ENCODE peak calls at places on chromosome 2, in seven cellular contexts. Y, Z, M, R, S, E and K are unnamed samples. For H3K27me3, the result is how much of the 10 kb centered on the place peaks cover.

GRCh38 chr2:193793914-193794313 is 1599.2 kb upstream of the TMEFF2 start:
- DNase-seq in Y (no peak), Z (no peak), M (no peak), R (no peak), S (peak), E (no peak), K (no peak)

GRCh38 chr2:9037176-9037575 is 33.7 kb upstream of the MBOAT2 start:
- DNase-seq in Y (no peak), Z (no peak), M (no peak), R (no peak), S (peak), E (no peak), K (no peak)

GRCh38 chr2:182077451-182078142 is 91.9 kb downstream of the PPP1R1C start:
- DNase-seq in Y (no peak), Z (peak), M (peak), R (no peak), S (peak), E (no peak), K (peak)

GRCh38 chr2:225337183-225337582 is 62.3 kb upstream of the NYAP2 start:
- DNase-seq in Y (no peak), Z (peak), M (peak), R (peak), S (peak), E (no peak), K (peak)

GRCh38 chr2:163475815-163476214 is 260.0 kb downstream of the FIGN start:
- DNase-seq in Y (no peak), Z (no peak), M (no peak), R (no peak), S (no peak), E (no peak), K (no peak)

GRCh38 chr2:121038831-121039230 is 246.2 kb downstream of the TFCP2L1 start:
- DNase-seq in Y (no peak), Z (no peak), M (no peak), R (no peak), S (peak), E (no peak), K (no peak)

GRCh38 chr2:127778850-127779249 is 32.1 kb downstream of the WDR33 start:
- DNase-seq in Y (no peak), Z (no peak), M (no peak), R (no peak), S (no peak), E (no peak), K (no peak)

GRCh38 chr2:2825516-2826208 is 494.6 kb upstream of the MYT1L start:
- DNase-seq in Y (no peak), Z (no peak), M (no peak), R (no peak), S (no peak), E (no peak), K (no peak)

GRCh38 chr2:187081409-187081808 is 232.4 kb upstream of the ZSWIM2 start:
- DNase-seq in Y (no peak), Z (no peak), M (no peak), R (no peak), S (no peak), E (no peak), K (no peak)

GRCh38 chr2:112031473-112031872 is 23.6 kb upstream of the TMEM87B start:
- DNase-seq in Y (no peak), Z (no peak), M (peak), R (peak), S (peak), E (peak), K (peak)

GRCh38 chr2:73033766-73034381 is 37.6 kb downstream of the SFXN5 start:
- DNase-seq in Y (no peak), Z (no peak), M (no peak), R (no peak), S (no peak), E (no peak), K (no peak)

GRCh38 chr2:101625387-101625786 is 72.1 kb upstream of the MAP4K4 start:
- DNase-seq in Y (no peak), Z (no peak), M (no peak), R (peak), S (peak), E (no peak), K (no peak)

GRCh38 chr2:53486185-53486584 is 281.4 kb upstream of the CHAC2 start:
- DNase-seq in Y (no peak), Z (no peak), M (no peak), R (no peak), S (no peak), E (no peak), K (no peak)

GRCh38 chr2:104476563-104476988 is 377.3 kb upstream of the POU3F3 start:
- DNase-seq in Y (no peak), Z (no peak), M (no peak), R (no peak), S (no peak), E (no peak), K (no peak)

GRCh38 chr2:191643425-191643824 is 34.5 kb upstream of the NABP1 start:
- DNase-seq in Y (no peak), Z (no peak), M (no peak), R (no peak), S (no peak), E (no peak), K (no peak)

GRCh38 chr2:54318810-54319209 is 62.8 kb upstream of the TSPYL6 start:
- DNase-seq in Y (no peak), Z (no peak), M (no peak), R (no peak), S (no peak), E (no peak), K (peak)

GRCh38 chr2:949894-950626 is 589 bp upstream of the SNTG2 start:
- DNase-seq in Y (no peak), Z (no peak), M (peak), R (peak), S (peak), E (no peak), K (no peak)

GRCh38 chr2:67782443-67782842 is 280.4 kb downstream of the C1D start:
- DNase-seq in Y (no peak), Z (no peak), M (no peak), R (no peak), S (peak), E (no peak), K (no peak)

GRCh38 chr2:136052374-136053362 is 65.3 kb downstream of the CXCR4 start:
- DNase-seq in Y (no peak), Z (no peak), M (no peak), R (no peak), S (no peak), E (no peak), K (no peak)

GRCh38 chr2:201467666-201468065 is 16.1 kb downstream of the STRADB start:
- DNase-seq in Y (no peak), Z (no peak), M (no peak), R (no peak), S (peak), E (no peak), K (no peak)

GRCh38 chr2:117571590-117572349 is 242.7 kb upstream of the DDX18 start:
- DNase-seq in Y (no peak), Z (no peak), M (no peak), R (no peak), S (no peak), E (no peak), K (no peak)

GRCh38 chr2:220998156-220998555 is 573.9 kb downstream of the EPHA4 start:
- DNase-seq in Y (no peak), Z (no peak), M (no peak), R (no peak), S (no peak), E (no peak), K (no peak)

GRCh38 chr2:1884933-1885580 is 140.7 kb upstream of the PXDN start:
- DNase-seq in Y (no peak), Z (no peak), M (no peak), R (peak), S (no peak), E (no peak), K (peak)

GRCh38 chr2:240574386-240575100 is 6.3 kb downstream of the RNPEPL1 start:
- DNase-seq in Y (no peak), Z (no peak), M (no peak), R (peak), S (no peak), E (peak), K (no peak)

GRCh38 chr2:237629188-237629534 is 1.8 kb downstream of the LRRFIP1 start:
- DNase-seq in Y (no peak), Z (no peak), M (no peak), R (peak), S (peak), E (no peak), K (no peak)

GRCh38 chr2:172089005-172089504 is 3.7 kb downstream of the DLX1 start:
- DNase-seq in Y (no peak), Z (no peak), M (no peak), R (no peak), S (no peak), E (no peak), K (no peak)

GRCh38 chr2:172089633-172090032 is 4.3 kb downstream of the DLX1 start:
- DNase-seq in Y (no peak), Z (no peak), M (no peak), R (peak), S (no peak), E (no peak), K (no peak)

GRCh38 chr2:172087191-172087779 is 2.0 kb downstream of the DLX1 start:
- DNase-seq in Y (no peak), Z (no peak), M (no peak), R (peak), S (peak), E (no peak), K (no peak)

GRCh38 chr2:172087780-172088244 is 2.5 kb downstream of the DLX1 start:
- DNase-seq in Y (no peak), Z (peak), M (peak), R (peak), S (peak), E (no peak), K (no peak)

DNA sequence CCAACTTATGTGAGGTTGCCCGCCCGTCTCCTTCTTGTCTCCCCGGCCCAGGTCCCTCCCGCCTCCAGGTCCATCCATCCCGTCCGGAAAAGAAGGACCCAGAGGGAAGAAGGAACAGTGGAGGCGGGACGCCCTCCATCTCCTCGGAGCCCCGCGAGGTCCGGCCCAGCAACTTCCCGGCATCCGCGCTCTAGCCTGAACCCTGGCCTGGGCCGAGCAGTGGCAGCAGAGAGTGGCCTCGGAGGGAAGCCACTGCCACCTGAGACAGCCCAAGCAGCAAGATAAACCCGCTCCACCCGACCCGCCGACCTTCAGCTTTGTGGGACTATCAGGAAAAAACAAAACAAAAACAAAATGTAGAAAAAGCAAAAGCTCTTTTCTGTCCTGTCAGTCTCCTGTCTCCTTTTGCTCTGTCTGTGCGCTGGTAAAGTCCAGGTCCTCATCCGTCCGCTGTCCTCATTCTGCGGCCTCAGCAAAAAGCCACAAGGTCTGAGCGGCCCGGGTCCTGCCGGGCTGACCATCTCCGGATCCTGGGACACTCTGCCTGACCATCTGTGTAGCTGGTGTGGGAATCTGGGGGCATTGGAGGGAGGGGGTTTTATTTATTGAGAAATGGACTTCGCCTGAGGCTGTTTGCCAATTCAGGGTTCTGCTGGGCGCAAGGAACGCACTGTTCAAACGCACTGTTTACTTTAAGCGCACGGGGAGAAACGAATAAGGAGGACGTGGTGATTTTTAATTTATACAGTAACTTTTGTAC is 3.1 kb downstream of the DLX1 start:
- DNase-seq in Y (no peak), Z (peak), M (peak), R (peak), S (no peak), E (no peak), K (no peak)
- H3K27me3 ChIP-seq in Y (half or more), Z (half or more), M (half or more), R (under half), S (under half), E (half or more), K (under half)

GRCh38 chr2:172929644-172930043 is 146.0 kb upstream of the MAP3K20 start:
- DNase-seq in Y (no peak), Z (no peak), M (no peak), R (no peak), S (peak), E (no peak), K (no peak)

GRCh38 chr2:172928754-172929153 is 146.9 kb upstream of the MAP3K20 start:
- DNase-seq in Y (no peak), Z (no peak), M (no peak), R (no peak), S (peak), E (no peak), K (no peak)

GRCh38 chr2:172931923-172932520 is 143.6 kb upstream of the MAP3K20 start:
- DNase-seq in Y (peak), Z (peak), M (peak), R (no peak), S (peak), E (peak), K (peak)

GRCh38 chr2:172931256-172931894 is 144.3 kb upstream of the MAP3K20 start:
- DNase-seq in Y (no peak), Z (peak), M (peak), R (no peak), S (peak), E (no peak), K (peak)

DNA sequence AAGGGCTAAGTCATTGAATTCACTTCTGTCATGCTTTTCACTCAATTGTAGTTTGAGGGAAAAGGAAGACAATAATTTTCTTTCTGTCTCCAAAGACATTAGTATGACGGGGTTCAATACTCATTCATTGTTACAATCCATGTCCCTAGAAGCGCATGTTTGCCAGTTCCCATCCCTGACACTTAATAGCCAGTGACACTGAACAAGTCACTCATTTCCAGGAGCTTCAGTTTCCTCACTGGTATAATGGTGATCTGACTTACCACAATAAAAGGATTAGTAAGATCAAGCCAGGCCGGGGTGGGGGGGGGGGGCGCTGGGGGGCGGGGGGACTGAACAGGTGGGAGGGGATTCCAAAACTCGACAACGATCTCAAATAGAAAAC is 144.8 kb upstream of the MAP3K20 start:
- DNase-seq in Y (no peak), Z (no peak), M (no peak), R (no peak), S (no peak), E (no peak), K (no peak)
- H3K4me3 ChIP-seq in Y (no peak), Z (no peak), M (no peak), R (no peak), S (no peak), E (no peak), K (no peak)

GRCh38 chr2:235563056-235563777 is 69.4 kb downstream of the AGAP1 start:
- DNase-seq in Y (no peak), Z (no peak), M (no peak), R (no peak), S (no peak), E (no peak), K (peak)
- H3K27me3 ChIP-seq in Y (under half), Z (under half), M (under half), R (under half), S (under half), E (under half), K (under half)

DNA sequence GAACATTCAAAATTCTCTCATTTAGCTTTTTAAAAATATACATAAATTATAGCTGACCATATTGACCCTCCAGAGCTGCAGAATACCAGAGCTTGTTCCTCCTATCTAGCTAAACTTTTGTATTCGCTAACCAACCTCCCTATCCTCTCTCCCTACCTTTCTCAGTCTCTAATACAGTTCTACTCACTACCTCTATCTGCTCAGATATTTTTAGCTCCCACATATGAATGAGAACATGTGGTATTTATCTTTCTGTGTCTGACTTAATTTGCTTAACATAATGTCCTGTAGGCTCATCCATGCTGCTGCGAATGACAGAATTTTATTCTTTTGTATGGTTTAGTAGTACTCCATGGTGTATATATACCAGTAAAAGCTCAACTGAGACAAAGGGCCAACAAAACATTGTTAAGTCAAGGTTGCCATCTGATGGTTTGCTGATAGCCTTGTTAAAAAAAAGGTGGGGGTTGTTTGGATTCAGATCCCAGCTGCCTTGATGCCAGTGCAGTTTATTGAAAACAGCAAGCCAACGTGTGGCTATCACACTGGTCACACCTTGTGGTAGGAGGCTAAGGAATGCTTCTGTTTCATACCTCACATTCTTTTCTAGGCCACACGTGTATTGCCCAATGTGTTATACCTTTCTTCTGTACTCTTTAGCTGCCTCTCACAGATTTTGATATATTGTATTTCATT is 101.5 kb downstream of the VWA3B start:
- DNase-seq in Y (no peak), Z (no peak), M (peak), R (no peak), S (peak), E (no peak), K (no peak)
- H3K4me3 ChIP-seq in Y (no peak), Z (no peak), M (no peak), R (no peak), S (no peak), E (no peak), K (no peak)

DNA sequence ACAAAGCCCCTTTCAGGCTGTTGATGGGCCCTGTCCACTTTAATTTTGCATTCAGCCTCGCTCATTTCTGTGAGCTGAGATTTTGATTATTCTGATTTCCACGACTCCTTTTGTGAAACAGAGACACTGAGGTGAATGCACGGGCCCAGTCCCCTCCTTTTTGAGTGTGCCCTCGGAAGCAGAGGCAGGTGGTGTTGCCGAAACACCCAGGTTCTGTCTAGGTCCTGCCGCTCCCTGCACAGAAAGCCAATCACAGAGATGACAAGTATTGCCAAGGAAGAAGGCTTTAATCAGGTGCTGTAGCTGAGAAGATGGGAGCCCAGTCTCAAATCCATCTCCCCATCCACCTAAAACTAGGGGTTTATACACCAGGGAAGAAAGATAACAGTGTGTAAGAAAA is 44.2 kb upstream of the EDAR start:
- DNase-seq in Y (no peak), Z (no peak), M (no peak), R (no peak), S (no peak), E (no peak), K (no peak)
- H3K27me3 ChIP-seq in Y (under half), Z (under half), M (under half), R (half or more), S (half or more), E (under half), K (under half)

DNA sequence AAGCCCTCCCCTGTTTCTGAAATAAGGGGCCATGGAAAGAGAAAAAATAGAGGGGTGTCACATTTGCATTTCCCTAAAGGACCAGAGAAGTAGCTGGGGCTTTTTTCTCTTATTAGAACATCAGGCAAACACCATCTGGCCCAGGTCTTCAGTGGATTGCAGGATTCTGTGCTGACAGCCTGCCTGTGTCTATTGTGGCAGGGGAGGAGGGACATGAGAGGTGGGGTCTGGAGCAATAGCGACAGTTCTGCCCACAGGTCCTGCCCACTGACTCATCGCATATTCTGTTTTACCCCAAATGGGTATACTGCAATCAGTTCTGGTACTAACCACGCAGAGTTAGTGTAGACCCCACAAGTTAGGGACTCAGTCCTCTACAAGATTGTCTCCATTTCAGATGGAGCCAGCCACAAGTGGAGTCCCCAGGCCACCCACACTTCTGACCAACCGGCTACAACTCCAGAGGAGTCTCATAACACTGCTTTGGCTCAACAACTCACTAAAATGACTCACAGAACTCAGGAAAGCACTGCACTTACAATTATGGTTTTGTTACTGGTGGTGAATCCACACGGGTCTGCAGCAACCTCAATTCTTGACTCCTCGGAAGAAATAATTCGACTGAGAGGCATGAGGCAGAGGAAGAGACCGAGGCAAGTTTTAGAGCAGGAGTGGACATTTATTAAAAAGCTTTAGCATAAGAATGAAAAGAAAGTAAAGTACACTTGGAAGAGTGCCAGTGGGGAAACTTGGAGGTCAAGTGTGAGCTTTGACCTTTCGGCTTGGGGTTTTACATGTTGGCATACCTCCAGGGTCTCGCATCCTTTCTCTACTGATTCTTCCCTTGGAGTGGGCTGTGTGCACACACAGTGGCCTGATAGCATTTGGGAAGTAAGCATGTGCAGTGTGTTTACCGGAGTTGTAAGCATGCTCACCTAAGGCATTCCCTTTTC is 146.4 kb upstream of the SPATS2L start:
- DNase-seq in Y (no peak), Z (no peak), M (no peak), R (no peak), S (peak), E (no peak), K (no peak)
- H3K4me3 ChIP-seq in Y (no peak), Z (no peak), M (no peak), R (peak), S (peak), E (no peak), K (no peak)